ENCODE peak calls at places on chromosomes 12 and 14, in ten cellular contexts. G is GM12878; E is lower lobe of right lung; C is T-helper 17 cell; Q is left lung; H is heart right ventricle; U is activated T-cell treated with anti-CD3 and anti-CD28 coated beads, Interleukin-2, amount 50 U/mL, for 4 hours; Z is right cardiac atrium; O is activated T-helper 17 cell treated with anti-CD3 and anti-CD28 coated beads, Interleukin-2, amount 50 U/mL, for 72 hours; I is activated naive CD4-positive, alpha-beta T cell treated with anti-CD3 and anti-CD28 coated beads, Interleukin-2, amount 50 U/mL, for 72 hours. W is an unnamed sample.

GRCh38 chr12:65602579-65603295 is 221.5 kb upstream of the HMGA2 start:
- ATAC-seq in H (peak; percentile 97), I (peak; percentile 78), U (peak; percentile 65), G (peak; percentile 94), Q (peak; percentile 97), O (peak; percentile 70), C (no peak), Z (peak; percentile 99), E (peak; percentile 92), W (no peak)

GRCh38 chr12:69196302-69197288 is 42.8 kb upstream of the CPSF6 start:
- ATAC-seq in H (no peak), I (no peak), Z (no peak), U (no peak), E (peak; percentile 64), C (no peak), O (no peak), Q (peak; percentile 56), G (peak; percentile 45), W (no peak)

GRCh38 chr14:100011568-100012325 is 53.5 kb upstream of the EVL start:
- ATAC-seq in O (no peak), C (no peak), Z (no peak), G (no peak), U (no peak), Q (no peak), H (no peak), E (no peak), I (no peak), W (no peak)

GRCh38 chr14:38567728-38568127 is 311.8 kb upstream of the CLEC14A start:
- ATAC-seq in G (no peak), U (no peak), O (no peak), I (no peak), H (no peak), C (no peak), Z (no peak), E (no peak), Q (no peak), W (no peak)

GRCh38 chr12:24856541-24856940 is 92.4 kb downstream of the BCAT1 start:
- ATAC-seq in C (no peak), U (no peak), Z (no peak), Q (no peak), I (no peak), O (no peak), E (no peak), G (no peak), H (no peak), W (no peak)

GRCh38 chr12:131883521-131883900 is 10.9 kb upstream of the ULK1 start:
- ATAC-seq in Z (no peak), E (no peak), G (no peak), O (no peak), H (no peak), C (no peak), Q (no peak), U (no peak), I (no peak), W (no peak)

GRCh38 chr12:40749863-40750262 is 57.6 kb downstream of the CNTN1 start:
- ATAC-seq in I (no peak), C (no peak), E (no peak), Z (no peak), O (no peak), U (no peak), G (no peak), Q (no peak), H (no peak), W (no peak)

GRCh38 chr14:63508033-63508432 is 35.1 kb downstream of the PPP2R5E start:
- ATAC-seq in Q (peak; percentile 94), H (peak; percentile 35), U (peak; percentile 57), C (no peak), O (no peak), E (peak; percentile 95), Z (no peak), I (no peak), G (no peak), W (no peak)

GRCh38 chr14:81289516-81289915 is 68.8 kb upstream of the GTF2A1 start:
- ATAC-seq in O (no peak), C (no peak), U (no peak), I (no peak), H (no peak), Z (no peak), Q (no peak), E (no peak), G (no peak), W (no peak)

GRCh38 chr12:75560167-75560566 is 48.8 kb upstream of the KRR1 start:
- ATAC-seq in U (no peak), O (no peak), E (peak; percentile 86), G (peak; percentile 88), C (no peak), Q (peak; percentile 98), Z (peak; percentile 61), H (peak; percentile 70), I (no peak), W (no peak)

GRCh38 chr12:57666897-57667296 is 27.0 kb upstream of the OS9 start:
- ATAC-seq in C (no peak), U (no peak), O (no peak), Q (no peak), G (no peak), I (no peak), H (no peak), E (no peak), Z (no peak), W (no peak)

GRCh38 chr12:23099604-23100003 is 474.6 kb downstream of the ETNK1 start:
- ATAC-seq in G (no peak), O (no peak), H (no peak), Q (no peak), E (no peak), Z (no peak), C (no peak), I (no peak), U (no peak), W (no peak)

GRCh38 chr12:51264297-51264696 is 5.9 kb downstream of the SMAGP start:
- ATAC-seq in I (no peak), Q (no peak), H (no peak), U (no peak), O (no peak), E (no peak), Z (no peak), G (no peak), C (no peak), W (no peak)

GRCh38 chr14:101595887-101596721 is 34.8 kb downstream of the DIO3 start:
- ATAC-seq in C (peak; percentile 16), Q (no peak), H (no peak), O (peak; percentile 60), I (peak; percentile 69), U (peak; percentile 71), E (no peak), G (no peak), Z (no peak), W (no peak)

GRCh38 chr12:110247340-110248095 is 33.5 kb upstream of the ATP2A2 start:
- ATAC-seq in H (peak; percentile 37), C (no peak), G (no peak), U (no peak), O (no peak), Z (peak; percentile 22), Q (peak; percentile 88), E (peak; percentile 83), I (no peak), W (no peak)

GRCh38 chr12:80778005-80778541 is 61.4 kb downstream of the MYF5 start:
- ATAC-seq in C (no peak), O (peak; percentile 82), U (peak; percentile 46), H (peak; percentile 82), G (peak; percentile 95), I (peak; percentile 76), E (peak; percentile 84), Q (peak; percentile 92), Z (peak; percentile 96), W (peak; percentile 89)

GRCh38 chr12:98770230-98770629 is 125.1 kb downstream of the APAF1 start:
- ATAC-seq in C (no peak), Q (no peak), G (no peak), U (no peak), E (no peak), O (no peak), I (no peak), Z (no peak), H (no peak), W (no peak)

GRCh38 chr14:30270200-30271161 is 288.5 kb upstream of the G2E3 start:
- ATAC-seq in U (peak; percentile 86), Q (peak; percentile 100), Z (peak; percentile 98), H (peak; percentile 98), O (peak; percentile 92), I (peak; percentile 73), C (peak; percentile 78), E (peak; percentile 98), G (peak; percentile 100), W (peak; percentile 87)

GRCh38 chr14:91453744-91454143 is 36.1 kb upstream of the CCDC88C start:
- ATAC-seq in U (no peak), I (peak; percentile 18), O (no peak), C (no peak), Z (no peak), G (peak; percentile 36), Q (no peak), H (no peak), E (peak; percentile 21), W (no peak)

GRCh38 chr14:100285913-100286400 is 20.3 kb downstream of the SLC25A29 start:
- ATAC-seq in I (no peak), Q (no peak), E (no peak), C (no peak), O (no peak), U (no peak), G (no peak), Z (no peak), H (no peak), W (no peak)

GRCh38 chr12:68175566-68176033 is 16.1 kb upstream of the IFNG start:
- ATAC-seq in G (peak; percentile 93), O (peak; percentile 96), Z (no peak), H (no peak), Q (no peak), I (peak; percentile 96), U (peak; percentile 88), C (peak; percentile 89), E (peak; percentile 26), W (peak; percentile 94)

GRCh38 chr12:23827353-23827752 is 122.1 kb downstream of the SOX5 start:
- ATAC-seq in Z (no peak), I (no peak), G (peak; percentile 84), H (no peak), E (no peak), C (no peak), O (no peak), Q (no peak), U (no peak), W (no peak)

GRCh38 chr12:111685322-111685810 is 390 bp downstream of the BRAP start:
- ATAC-seq in Z (peak; percentile 15), G (peak; percentile 12), C (peak; percentile 15), U (peak; percentile 28), H (no peak), Q (peak; percentile 23), E (peak; percentile 44), O (no peak), I (peak; percentile 3), W (no peak)

GRCh38 chr14:99191663-99192621 is 80.1 kb downstream of the BCL11B start:
- ATAC-seq in E (peak; percentile 87), O (peak; percentile 8), C (peak; percentile 68), G (no peak), Z (peak; percentile 95), I (no peak), Q (peak; percentile 93), U (peak; percentile 20), H (peak; percentile 90), W (no peak)

GRCh38 chr12:27618836-27619235 is 77.4 kb upstream of the REP15 start:
- ATAC-seq in Q (no peak), I (no peak), C (no peak), Z (peak; percentile 40), G (no peak), H (no peak), O (no peak), U (no peak), E (no peak), W (no peak)

GRCh38 chr12:48973992-48974673 is 2.6 kb upstream of the WNT10B start:
- ATAC-seq in U (no peak), E (peak; percentile 49), O (no peak), Q (peak; percentile 57), I (no peak), Z (peak; percentile 68), C (no peak), H (peak; percentile 32), G (peak; percentile 51), W (no peak)

GRCh38 chr12:122079038-122079531 is 529 bp downstream of the MLXIP start:
- ATAC-seq in U (peak; percentile 29), Q (peak; percentile 0), H (no peak), E (no peak), Z (no peak), I (peak; percentile 1), G (no peak), O (peak; percentile 2), C (peak; percentile 24), W (no peak)

GRCh38 chr12:89306827-89307498 is 45.3 kb downstream of the DUSP6 start:
- ATAC-seq in Q (peak; percentile 32), E (peak; percentile 21), O (no peak), C (no peak), I (no peak), H (peak; percentile 42), U (no peak), Z (no peak), G (no peak), W (no peak)

W was measured in stimulated activated memory B cell treated with anti-CD40 and anti-IgM and Interleukin-4, amounts not matched to agents 10 μg/mL and 1 μg/mL and 100 μg/mL, for 72 hours.